ENCODE peak calls at places on chromosomes 12 and 14, in eight cellular contexts. One of them, this sample, is unnamed.

GRCh38 chr14:20434701-20435453 is 1.1 kb downstream of the KLHL33 start:
- DNase-seq in heart left ventricle: peak; percentile 66
- DNase-seq in upper lobe of right lung: no peak
- DNase-seq in tibial nerve: peak; percentile 70
- DNase-seq in HCT116: no peak
- DNase-seq in mucosa of descending colon: no peak
- DNase-seq in Panc1: no peak
- DNase-seq in hepatocyte: no peak
- DNase-seq in this sample: peak; percentile 73

GRCh38 chr12:79300199-79300568 is 390.6 kb downstream of the PAWR start:
- DNase-seq in upper lobe of right lung: no peak
- DNase-seq in mucosa of descending colon: no peak
- DNase-seq in hepatocyte: peak; percentile 21
- DNase-seq in tibial nerve: no peak
- DNase-seq in HCT116: no peak
- DNase-seq in Panc1: no peak
- DNase-seq in heart left ventricle: no peak
- DNase-seq in this sample: no peak

GRCh38 chr12:25769076-25769945 is 189.2 kb upstream of the RASSF8 start:
- DNase-seq in heart left ventricle: no peak
- DNase-seq in hepatocyte: peak; percentile 26
- DNase-seq in upper lobe of right lung: no peak
- DNase-seq in tibial nerve: no peak
- DNase-seq in Panc1: no peak
- DNase-seq in mucosa of descending colon: no peak
- DNase-seq in HCT116: no peak
- DNase-seq in this sample: no peak

GRCh38 chr12:48279096-48279495 is 71.6 kb downstream of the ZNF641 start:
- DNase-seq in tibial nerve: no peak
- DNase-seq in Panc1: no peak
- DNase-seq in heart left ventricle: no peak
- DNase-seq in upper lobe of right lung: no peak
- DNase-seq in hepatocyte: no peak
- DNase-seq in HCT116: no peak
- DNase-seq in mucosa of descending colon: no peak
- DNase-seq in this sample: no peak

GRCh38 chr14:26531894-26532293 is 65.9 kb downstream of the NOVA1 start:
- DNase-seq in mucosa of descending colon: no peak
- DNase-seq in tibial nerve: no peak
- DNase-seq in HCT116: no peak
- DNase-seq in Panc1: no peak
- DNase-seq in upper lobe of right lung: no peak
- DNase-seq in heart left ventricle: no peak
- DNase-seq in hepatocyte: peak; percentile 21
- DNase-seq in this sample: no peak

GRCh38 chr14:79419571-79420327 is 791.6 kb downstream of the DIO2 start:
- DNase-seq in heart left ventricle: no peak
- DNase-seq in Panc1: no peak
- DNase-seq in tibial nerve: no peak
- DNase-seq in HCT116: no peak
- DNase-seq in hepatocyte: peak; percentile 19
- DNase-seq in upper lobe of right lung: no peak
- DNase-seq in mucosa of descending colon: no peak
- DNase-seq in this sample: no peak

GRCh38 chr12:113577464-113578121 is 105.9 kb upstream of the LHX5 start:
- DNase-seq in HCT116: no peak
- DNase-seq in heart left ventricle: no peak
- DNase-seq in mucosa of descending colon: no peak
- DNase-seq in upper lobe of right lung: no peak
- DNase-seq in hepatocyte: no peak
- DNase-seq in Panc1: no peak
- DNase-seq in tibial nerve: no peak
- DNase-seq in this sample: no peak

GRCh38 chr12:122244565-122245371 is 18.9 kb upstream of the DIABLO start:
- DNase-seq in tibial nerve: no peak
- DNase-seq in hepatocyte: no peak
- DNase-seq in upper lobe of right lung: no peak
- DNase-seq in HCT116: no peak
- DNase-seq in mucosa of descending colon: no peak
- DNase-seq in heart left ventricle: no peak
- DNase-seq in Panc1: no peak
- DNase-seq in this sample: no peak

GRCh38 chr12:2198088-2198501 is 145.3 kb downstream of the CACNA1C start:
- DNase-seq in hepatocyte: peak; percentile 69
- DNase-seq in heart left ventricle: peak; percentile 66
- DNase-seq in HCT116: peak; percentile 42
- DNase-seq in Panc1: no peak
- DNase-seq in mucosa of descending colon: no peak
- DNase-seq in upper lobe of right lung: no peak
- DNase-seq in tibial nerve: no peak
- DNase-seq in this sample: peak; percentile 60

GRCh38 chr12:70031046-70031445 is 206.0 kb downstream of the MYRFL start:
- DNase-seq in tibial nerve: no peak
- DNase-seq in upper lobe of right lung: no peak
- DNase-seq in heart left ventricle: no peak
- DNase-seq in hepatocyte: no peak
- DNase-seq in HCT116: no peak
- DNase-seq in mucosa of descending colon: no peak
- DNase-seq in Panc1: no peak
- DNase-seq in this sample: no peak

GRCh38 chr14:32010561-32011188 is 66.4 kb upstream of the ARHGAP5 start:
- DNase-seq in hepatocyte: peak; percentile 34
- DNase-seq in Panc1: peak; percentile 71
- DNase-seq in mucosa of descending colon: no peak
- DNase-seq in upper lobe of right lung: no peak
- DNase-seq in HCT116: peak; percentile 73
- DNase-seq in heart left ventricle: no peak
- DNase-seq in tibial nerve: no peak
- DNase-seq in this sample: no peak

GRCh38 chr14:32009636-32010560 is 67.2 kb upstream of the ARHGAP5 start:
- DNase-seq in tibial nerve: no peak
- DNase-seq in mucosa of descending colon: no peak
- DNase-seq in Panc1: no peak
- DNase-seq in hepatocyte: no peak
- DNase-seq in upper lobe of right lung: no peak
- DNase-seq in HCT116: no peak
- DNase-seq in heart left ventricle: no peak
- DNase-seq in this sample: no peak

GRCh38 chr14:32008602-32009193 is 68.4 kb upstream of the ARHGAP5 start:
- DNase-seq in heart left ventricle: no peak
- DNase-seq in mucosa of descending colon: no peak
- DNase-seq in tibial nerve: no peak
- DNase-seq in upper lobe of right lung: no peak
- DNase-seq in HCT116: no peak
- DNase-seq in hepatocyte: no peak
- DNase-seq in Panc1: no peak
- DNase-seq in this sample: no peak

GRCh38 chr14:32007755-32008374 is 69.2 kb upstream of the ARHGAP5 start:
- DNase-seq in tibial nerve: no peak
- DNase-seq in mucosa of descending colon: no peak
- DNase-seq in Panc1: no peak
- DNase-seq in HCT116: no peak
- DNase-seq in upper lobe of right lung: no peak
- DNase-seq in heart left ventricle: no peak
- DNase-seq in hepatocyte: no peak
- DNase-seq in this sample: no peak

DNA sequence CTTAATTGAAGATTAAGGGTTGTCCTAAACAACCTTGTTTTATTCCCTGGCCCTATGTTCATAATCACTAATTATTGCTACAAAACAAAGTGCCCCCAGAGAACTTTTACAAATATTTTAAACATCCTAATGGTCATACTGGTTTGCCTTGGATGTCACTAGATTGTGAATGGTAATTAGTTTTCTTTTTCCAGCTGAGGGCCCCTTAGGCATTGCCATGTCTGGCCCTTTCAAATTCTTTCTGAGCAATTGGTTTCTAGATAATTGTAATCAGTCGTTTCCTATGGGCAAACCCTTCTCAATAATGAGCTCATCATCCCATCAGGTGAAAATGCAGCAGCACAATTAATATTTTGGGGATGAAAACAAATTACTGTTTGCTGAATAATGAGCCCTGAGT is 67.9 kb upstream of the ARHGAP5 start:
- DNase-seq in mucosa of descending colon: no peak
- DNase-seq in upper lobe of right lung: no peak
- DNase-seq in tibial nerve: no peak
- DNase-seq in hepatocyte: no peak
- DNase-seq in Panc1: no peak
- DNase-seq in HCT116: no peak
- DNase-seq in heart left ventricle: no peak
- DNase-seq in this sample: no peak
- H3K4me3 ChIP-seq in mucosa of descending colon: no peak overlapping the region
- H3K4me3 ChIP-seq in upper lobe of right lung: no peak overlapping the region
- H3K4me3 ChIP-seq in tibial nerve: no peak overlapping the region
- H3K4me3 ChIP-seq in hepatocyte: no peak overlapping the region
- H3K4me3 ChIP-seq in Panc1: no peak overlapping the region
- H3K4me3 ChIP-seq in HCT116: no peak overlapping the region
- H3K4me3 ChIP-seq in heart left ventricle: no peak overlapping the region
- H3K4me3 ChIP-seq in this sample: no peak overlapping the region

GRCh38 chr14:91398192-91398591 is 19.4 kb downstream of the CCDC88C start:
- DNase-seq in Panc1: no peak
- DNase-seq in mucosa of descending colon: no peak
- DNase-seq in upper lobe of right lung: no peak
- DNase-seq in tibial nerve: no peak
- DNase-seq in HCT116: no peak
- DNase-seq in hepatocyte: no peak
- DNase-seq in heart left ventricle: no peak
- DNase-seq in this sample: no peak
- H3K4me1 ChIP-seq in Panc1: peaks cover 21% of the 10 kb centered on the region
- H3K4me1 ChIP-seq in mucosa of descending colon: peaks cover 72% of the 10 kb centered on the region
- H3K4me1 ChIP-seq in upper lobe of right lung: peaks cover 39% of the 10 kb centered on the region
- H3K4me1 ChIP-seq in tibial nerve: no peaks in the 10 kb centered on the region
- H3K4me1 ChIP-seq in HCT116: no peaks in the 10 kb centered on the region
- H3K4me1 ChIP-seq in hepatocyte: peaks cover 13% of the 10 kb centered on the region
- H3K4me1 ChIP-seq in heart left ventricle: peaks cover 3% of the 10 kb centered on the region
- H3K4me1 ChIP-seq in this sample: no peaks in the 10 kb centered on the region

DNA sequence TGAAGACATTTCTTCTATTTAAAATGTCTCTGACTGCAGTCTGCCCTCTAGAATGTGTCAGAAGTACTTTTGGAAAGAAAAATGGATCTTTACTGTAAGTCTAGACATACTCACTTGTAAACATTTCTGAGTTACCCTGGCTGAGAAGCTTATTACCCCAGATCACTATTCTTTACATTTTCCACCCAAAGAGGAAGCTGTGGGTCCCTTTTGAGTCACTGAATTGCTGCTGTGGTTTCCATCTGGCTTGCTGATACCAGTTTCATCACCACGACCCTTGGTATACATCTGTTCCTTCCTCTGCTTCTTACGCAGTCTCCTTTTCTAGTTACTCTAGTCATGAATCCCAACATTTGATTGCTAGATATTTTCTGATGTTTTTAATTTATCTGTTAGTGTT is 20.2 kb upstream of the CLEC4D start:
- DNase-seq in HCT116: no peak
- DNase-seq in tibial nerve: peak; percentile 23
- DNase-seq in Panc1: no peak
- DNase-seq in heart left ventricle: no peak
- DNase-seq in hepatocyte: no peak
- DNase-seq in upper lobe of right lung: no peak
- DNase-seq in mucosa of descending colon: no peak
- DNase-seq in this sample: no peak
- H3K4me3 ChIP-seq in HCT116: no peak overlapping the region
- H3K4me3 ChIP-seq in tibial nerve: no peak overlapping the region
- H3K4me3 ChIP-seq in Panc1: no peak overlapping the region
- H3K4me3 ChIP-seq in heart left ventricle: no peak overlapping the region
- H3K4me3 ChIP-seq in hepatocyte: no peak overlapping the region
- H3K4me3 ChIP-seq in upper lobe of right lung: no peak overlapping the region
- H3K4me3 ChIP-seq in mucosa of descending colon: no peak overlapping the region
- H3K4me3 ChIP-seq in this sample: no peak overlapping the region

GRCh38 chr14:25431211-25432076 is 381.5 kb upstream of the STXBP6 start:
- DNase-seq in tibial nerve: peak; percentile 9
- DNase-seq in heart left ventricle: no peak
- DNase-seq in HCT116: no peak
- DNase-seq in hepatocyte: peak; percentile 59
- DNase-seq in mucosa of descending colon: no peak
- DNase-seq in Panc1: no peak
- DNase-seq in upper lobe of right lung: no peak
- DNase-seq in this sample: no peak

GRCh38 chr14:25430808-25431207 is 380.9 kb upstream of the STXBP6 start:
- DNase-seq in HCT116: no peak
- DNase-seq in upper lobe of right lung: no peak
- DNase-seq in mucosa of descending colon: no peak
- DNase-seq in tibial nerve: no peak
- DNase-seq in heart left ventricle: no peak
- DNase-seq in hepatocyte: no peak
- DNase-seq in Panc1: no peak
- DNase-seq in this sample: no peak
- H3K4me1 ChIP-seq in HCT116: no peaks in the 10 kb centered on the region
- H3K4me1 ChIP-seq in upper lobe of right lung: no peaks in the 10 kb centered on the region
- H3K4me1 ChIP-seq in mucosa of descending colon: no peaks in the 10 kb centered on the region
- H3K4me1 ChIP-seq in tibial nerve: no peaks in the 10 kb centered on the region
- H3K4me1 ChIP-seq in heart left ventricle: no peaks in the 10 kb centered on the region
- H3K4me1 ChIP-seq in hepatocyte: no peaks in the 10 kb centered on the region
- H3K4me1 ChIP-seq in Panc1: no peaks in the 10 kb centered on the region
- H3K4me1 ChIP-seq in this sample: no peaks in the 10 kb centered on the region

DNA sequence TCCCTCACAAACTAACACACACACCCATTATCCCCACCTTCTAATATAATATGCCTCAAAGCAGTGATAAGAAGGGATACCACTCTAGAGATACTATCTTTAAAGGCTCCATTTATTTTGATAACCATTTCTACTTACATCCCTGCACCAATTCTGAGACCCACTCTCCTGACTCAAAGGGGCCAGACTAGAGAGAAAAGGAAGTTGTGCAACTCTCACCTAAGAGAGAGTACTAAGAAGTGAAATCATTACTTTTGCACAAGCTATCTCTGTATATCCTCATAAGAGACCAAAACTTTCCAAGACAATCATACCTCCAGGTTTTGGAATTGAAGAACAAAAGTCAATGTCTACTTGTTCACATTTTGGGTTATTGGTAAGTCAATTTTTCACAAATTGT is 45.4 kb upstream of the USP15 start:
- DNase-seq in Panc1: no peak
- DNase-seq in mucosa of descending colon: no peak
- DNase-seq in upper lobe of right lung: no peak
- DNase-seq in hepatocyte: no peak
- DNase-seq in tibial nerve: no peak
- DNase-seq in heart left ventricle: no peak
- DNase-seq in HCT116: no peak
- DNase-seq in this sample: no peak
- H3K4me3 ChIP-seq in Panc1: no peak overlapping the region
- H3K4me3 ChIP-seq in mucosa of descending colon: no peak overlapping the region
- H3K4me3 ChIP-seq in upper lobe of right lung: no peak overlapping the region
- H3K4me3 ChIP-seq in hepatocyte: no peak overlapping the region
- H3K4me3 ChIP-seq in tibial nerve: no peak overlapping the region
- H3K4me3 ChIP-seq in heart left ventricle: no peak overlapping the region
- H3K4me3 ChIP-seq in HCT116: no peak overlapping the region
- H3K4me3 ChIP-seq in this sample: no peak overlapping the region

DNA sequence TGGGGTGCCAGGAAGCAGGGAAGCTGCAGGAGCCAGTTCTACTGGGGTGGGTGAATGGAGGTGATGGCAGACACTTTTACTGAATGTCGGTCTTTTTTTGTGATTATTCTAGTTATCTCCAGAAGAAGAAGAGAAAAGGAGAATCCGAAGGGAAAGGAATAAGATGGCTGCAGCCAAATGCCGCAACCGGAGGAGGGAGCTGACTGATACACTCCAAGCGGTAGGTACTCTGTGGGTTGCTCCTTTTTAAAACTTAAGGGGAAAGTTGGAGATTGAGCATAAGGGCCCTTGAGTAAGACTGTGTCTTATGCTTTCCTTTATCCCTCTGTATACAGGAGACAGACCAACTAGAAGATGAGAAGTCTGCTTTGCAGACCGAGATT is 1.8 kb downstream of the FOS start:
- DNase-seq in Panc1: no peak
- DNase-seq in tibial nerve: no peak
- DNase-seq in mucosa of descending colon: no peak
- DNase-seq in upper lobe of right lung: peak; percentile 18
- DNase-seq in hepatocyte: no peak
- DNase-seq in heart left ventricle: no peak
- DNase-seq in HCT116: no peak
- DNase-seq in this sample: no peak
- H3K4me1 ChIP-seq in Panc1: no peaks in the 10 kb centered on the region
- H3K4me1 ChIP-seq in tibial nerve: no peaks in the 10 kb centered on the region
- H3K4me1 ChIP-seq in mucosa of descending colon: peaks cover 33% of the 10 kb centered on the region
- H3K4me1 ChIP-seq in upper lobe of right lung: peaks cover 32% of the 10 kb centered on the region
- H3K4me1 ChIP-seq in hepatocyte: peaks cover 6% of the 10 kb centered on the region
- H3K4me1 ChIP-seq in heart left ventricle: peaks cover 17% of the 10 kb centered on the region
- H3K4me1 ChIP-seq in HCT116: peaks cover 39% of the 10 kb centered on the region
- H3K4me1 ChIP-seq in this sample: peaks cover 17% of the 10 kb centered on the region